ENCODE peak calls at places on chromosomes 2 and 18, in five cellular contexts. V is K562, G is A549, R is GM12878, K is IMR-90. H is an unnamed sample.

GRCh38 chr2:12335185-12335584 is 381.6 kb upstream of the TRIB2 start:
- DNase-seq in V (no peak), G (no peak), R (no peak), K (no peak), H (no peak)

GRCh38 chr2:191582355-191582754 is 95.6 kb upstream of the NABP1 start:
- DNase-seq in V (no peak), G (peak), R (no peak), K (peak), H (no peak)

GRCh38 chr2:31397099-31397498 is 17.4 kb downstream of the XDH start:
- DNase-seq in V (no peak), G (no peak), R (no peak), K (no peak), H (no peak)

GRCh38 chr2:143954208-143954607 is 565.7 kb downstream of the ZEB2 start:
- DNase-seq in V (no peak), G (no peak), R (no peak), K (peak), H (no peak)

GRCh38 chr2:53575606-53576360 is 191.8 kb upstream of the CHAC2 start:
- DNase-seq in V (no peak), G (no peak), R (no peak), K (peak), H (no peak)

GRCh38 chr2:263774-264492 is at the start of gene SH3YL1:
- DNase-seq in V (no peak), G (no peak), R (no peak), K (no peak), H (peak)

GRCh38 chr2:112814278-112814677 is 22.3 kb downstream of the IL1B start:
- DNase-seq in V (no peak), G (no peak), R (no peak), K (peak), H (no peak)

GRCh38 chr2:241173557-241173956 is 14.9 kb upstream of the ANO7 start:
- DNase-seq in V (no peak), G (no peak), R (no peak), K (no peak), H (no peak)

GRCh38 chr2:242075683-242076082 is 206.2 kb downstream of the RTP5 start:
- DNase-seq in V (no peak), G (no peak), R (no peak), K (no peak), H (no peak)

GRCh38 chr2:234788841-234789240 is 163.0 kb upstream of the SH3BP4 start:
- DNase-seq in V (no peak), G (no peak), R (no peak), K (no peak), H (peak)

GRCh38 chr2:223096571-223096970 is 44.6 kb downstream of the KCNE4 start:
- DNase-seq in V (no peak), G (no peak), R (no peak), K (peak), H (no peak)

GRCh38 chr2:187799601-187800000 is 245.4 kb upstream of the TFPI start:
- DNase-seq in V (no peak), G (no peak), R (no peak), K (no peak), H (no peak)

GRCh38 chr18:43661570-43661969 is 384.3 kb upstream of the SYT4 start:
- DNase-seq in V (no peak), G (no peak), R (peak), K (peak), H (peak)

GRCh38 chr18:51398104-51398503 is 200.6 kb upstream of the MEX3C start:
- DNase-seq in V (no peak), G (no peak), R (no peak), K (no peak), H (no peak)

GRCh38 chr2:230268606-230269222 is 43.2 kb downstream of the SP140 start:
- DNase-seq in V (no peak), G (no peak), R (peak), K (peak), H (no peak)

GRCh38 chr18:74836296-74837139 is 238.8 kb downstream of the ZNF407 start:
- DNase-seq in V (no peak), G (no peak), R (no peak), K (peak), H (peak)

GRCh38 chr2:239597216-239597615 is 196.4 kb upstream of the HDAC4 start:
- DNase-seq in V (no peak), G (no peak), R (no peak), K (no peak), H (no peak)

GRCh38 chr2:43018179-43019024 is 208.0 kb downstream of the ZFP36L2 start:
- DNase-seq in V (no peak), G (no peak), R (no peak), K (peak), H (no peak)

GRCh38 chr2:28137221-28137620 is 246.7 kb downstream of the BABAM2 start:
- DNase-seq in V (no peak), G (no peak), R (no peak), K (peak), H (no peak)

GRCh38 chr18:79396431-79397287 is 929 bp downstream of the NFATC1 start:
- DNase-seq in V (peak), G (no peak), R (no peak), K (peak), H (no peak)

GRCh38 chr18:23588836-23589560 is 2.7 kb upstream of the NPC1 start:
- DNase-seq in V (no peak), G (no peak), R (no peak), K (no peak), H (no peak)

GRCh38 chr2:168604252-168604651 is 148.2 kb downstream of the CERS6 start:
- DNase-seq in V (no peak), G (no peak), R (no peak), K (no peak), H (no peak)
- TF ChIP-seq RFX5 in V (no peak), G (no peak), R (no peak), K (no peak), H (no peak)

GRCh38 chr2:189367343-189367742 is 73.9 kb upstream of the WDR75 start:
- DNase-seq in V (no peak), G (no peak), R (no peak), K (no peak), H (no peak)

GRCh38 chr2:189372688-189373257 is 68.5 kb upstream of the WDR75 start:
- DNase-seq in V (no peak), G (no peak), R (no peak), K (no peak), H (no peak)

GRCh38 chr2:189366349-189366748 is 74.9 kb upstream of the WDR75 start:
- DNase-seq in V (no peak), G (no peak), R (no peak), K (no peak), H (no peak)

GRCh38 chr2:189370719-189371118 is 70.6 kb upstream of the WDR75 start:
- DNase-seq in V (no peak), G (no peak), R (no peak), K (peak), H (no peak)

DNA sequence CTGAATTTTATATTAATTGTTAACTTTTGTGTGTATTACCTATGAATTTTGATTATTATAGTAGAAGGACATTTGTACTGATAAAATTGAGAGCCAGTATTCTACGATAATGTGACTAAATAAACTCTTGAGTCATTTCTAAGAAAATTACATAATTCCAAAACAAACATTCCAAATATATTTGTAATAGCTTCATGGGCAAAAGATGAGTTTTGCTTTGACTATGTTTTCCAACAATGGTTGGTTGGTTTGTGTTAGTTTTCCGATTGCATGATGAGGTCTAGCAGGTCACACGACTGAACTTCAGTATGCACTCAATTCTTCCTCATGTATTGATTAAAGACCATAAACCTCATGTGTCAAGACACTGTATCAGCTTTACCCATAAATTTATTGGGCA is 71.7 kb upstream of the WDR75 start:
- DNase-seq in V (no peak), G (peak), R (no peak), K (peak), H (no peak)
- TF ChIP-seq RFX5 in V (no peak), G (no peak), R (no peak), K (no peak), H (no peak)

GRCh38 chr2:109374548-109375130 is 239.1 kb downstream of the SEPTIN10 start:
- DNase-seq in V (no peak), G (no peak), R (no peak), K (no peak), H (peak)
- TF ChIP-seq RFX5 in V (no peak), G (no peak), R (no peak), K (no peak), H (no peak)

GRCh38 chr2:29749843-29750242 is 171.5 kb downstream of the ALK start:
- DNase-seq in V (no peak), G (no peak), R (no peak), K (no peak), H (no peak)
- TF ChIP-seq RFX5 in V (no peak), G (no peak), R (no peak), K (no peak), H (no peak)

GRCh38 chr2:47051562-47051961 is 103.5 kb downstream of the STPG4 start:
- DNase-seq in V (no peak), G (no peak), R (no peak), K (no peak), H (no peak)

GRCh38 chr2:47048801-47049480 is 106.2 kb downstream of the STPG4 start:
- DNase-seq in V (no peak), G (no peak), R (no peak), K (no peak), H (no peak)

GRCh38 chr2:47050021-47050760 is 104.9 kb downstream of the STPG4 start:
- DNase-seq in V (no peak), G (no peak), R (no peak), K (no peak), H (no peak)

GRCh38 chr2:47050762-47051161 is 104.3 kb downstream of the STPG4 start:
- DNase-seq in V (no peak), G (no peak), R (no peak), K (no peak), H (no peak)

GRCh38 chr2:47049502-47049901 is 105.6 kb downstream of the STPG4 start:
- DNase-seq in V (no peak), G (no peak), R (no peak), K (no peak), H (no peak)
- TF ChIP-seq RFX5 in V (no peak), G (no peak), R (no peak), K (no peak), H (no peak)

GRCh38 chr2:55111570-55112228 is 61.4 kb upstream of the RTN4 start:
- DNase-seq in V (peak), G (peak), R (no peak), K (peak), H (no peak)

GRCh38 chr2:55108456-55108855 is 58.2 kb upstream of the RTN4 start:
- DNase-seq in V (no peak), G (no peak), R (no peak), K (no peak), H (no peak)

GRCh38 chr2:55111230-55111569 is 60.9 kb upstream of the RTN4 start:
- DNase-seq in V (no peak), G (no peak), R (no peak), K (no peak), H (no peak)

GRCh38 chr2:55107428-55107827 is 57.2 kb upstream of the RTN4 start:
- DNase-seq in V (no peak), G (no peak), R (no peak), K (no peak), H (peak)

GRCh38 chr2:55109219-55109891 is 59.1 kb upstream of the RTN4 start:
- DNase-seq in V (no peak), G (peak), R (no peak), K (peak), H (no peak)
- TF ChIP-seq RFX5 in V (no peak), G (no peak), R (no peak), K (no peak), H (no peak)

DNA sequence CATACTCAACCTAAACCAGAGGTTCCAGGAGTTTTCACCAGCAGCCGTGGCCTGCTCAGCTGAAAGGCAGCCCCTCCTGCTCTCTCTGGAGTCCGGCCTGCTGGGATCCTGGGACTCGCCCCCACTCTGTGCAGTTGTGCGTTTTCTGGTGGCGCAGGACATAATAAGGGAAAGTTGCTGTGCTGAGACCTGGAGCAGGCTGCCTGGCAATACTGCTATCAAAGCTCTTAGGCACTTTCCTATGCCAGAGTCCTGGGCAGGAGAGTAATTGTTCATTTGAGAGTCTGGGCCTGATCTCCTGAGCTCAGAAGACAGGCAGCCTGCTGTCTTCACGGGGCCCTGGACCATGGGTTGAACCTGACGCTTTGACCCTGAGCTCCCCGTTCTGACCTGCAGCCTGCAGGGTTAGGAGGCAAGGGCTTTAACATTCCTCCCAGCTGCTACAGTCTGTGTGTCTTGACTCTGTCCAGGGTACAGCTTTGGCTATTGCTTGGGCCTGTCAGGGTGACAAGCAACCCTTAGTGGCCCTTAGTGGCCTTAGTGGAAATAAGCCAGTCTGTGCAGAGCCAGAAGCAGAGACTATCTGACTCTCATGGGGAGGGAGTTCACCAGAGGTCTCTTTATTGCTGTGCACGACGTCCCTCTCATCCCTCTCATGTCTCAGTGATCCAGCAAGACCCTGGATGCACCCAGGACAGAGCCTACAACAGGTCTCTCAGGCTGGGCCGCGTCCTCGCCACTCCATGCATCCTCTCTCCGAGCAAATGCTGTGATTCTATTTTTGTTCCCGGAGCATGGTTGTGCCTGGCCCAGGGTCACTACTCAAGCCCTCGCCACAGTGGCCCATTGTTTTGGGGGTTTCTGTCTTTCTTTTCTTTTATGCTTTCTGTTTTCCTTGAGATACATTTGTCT is 60.6 kb downstream of the ACKR3 start:
- DNase-seq in V (no peak), G (no peak), R (no peak), K (no peak), H (no peak)
- TF ChIP-seq RFX5 in V (no peak), G (no peak), R (no peak), K (no peak), H (no peak)

GRCh38 chr2:180573951-180574350 is 406.5 kb upstream of the UBE2E3 start:
- DNase-seq in V (no peak), G (no peak), R (no peak), K (peak), H (no peak)
- TF ChIP-seq RFX5 in V (no peak), G (no peak), R (no peak), K (no peak), H (no peak)

DNA sequence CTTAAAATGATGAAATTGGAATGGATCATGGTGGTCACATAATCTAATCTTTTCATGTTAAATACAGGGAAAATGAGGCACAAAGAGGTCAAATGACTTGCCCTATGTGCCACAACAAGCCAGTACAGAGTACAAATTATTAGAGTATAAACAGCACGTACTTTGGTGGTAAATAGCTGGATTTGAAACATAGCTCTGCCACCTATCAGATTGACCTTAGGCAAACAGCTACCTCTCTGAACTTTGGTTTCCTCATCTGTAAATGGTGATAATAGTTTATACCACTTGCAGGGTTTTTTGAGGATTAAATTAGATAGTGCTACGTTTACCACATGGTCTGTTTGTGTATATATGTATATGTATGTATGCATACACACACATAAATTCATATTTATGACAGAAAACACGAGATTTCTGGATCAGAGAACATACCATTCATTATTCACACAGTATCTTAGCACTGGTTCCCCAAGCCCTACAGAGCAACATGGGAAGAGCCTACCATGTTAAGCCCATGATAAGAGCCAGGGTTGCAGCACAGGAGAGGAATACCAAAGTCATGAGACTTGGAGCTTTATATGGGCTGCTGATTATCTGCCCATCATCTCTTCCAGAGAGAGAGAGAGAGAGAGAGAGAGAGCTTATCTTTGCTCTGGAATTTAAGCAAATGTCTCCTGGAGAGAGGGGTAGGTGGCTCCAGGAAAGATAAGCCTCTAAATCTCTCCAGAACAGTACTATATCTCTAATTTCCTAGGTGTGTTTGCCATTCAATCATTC is 73.5 kb downstream of the MDH1 start:
- DNase-seq in V (no peak), G (no peak), R (no peak), K (no peak), H (no peak)
- TF ChIP-seq RFX5 in V (no peak), G (no peak), R (no peak), K (no peak), H (no peak)

H was measured in SK-N-SH.